ENCODE peak calls at places on chromosome 21, in five cellular contexts. One of them, this sample, is unnamed.
A peak's percentile ranks its signal among the peaks of the same experiment; 100 is the strongest.

GRCh38 chr21:31218830-31219608 is 125.0 kb downstream of the TIAM1 start:
- DNase-seq in activated CD4-positive, alpha-beta T cell treated with anti-CD3 and anti-CD28 coated beads for 36 hours: peak; percentile 30
- DNase-seq in SHP77 treated with DMSO at 0.1 percent for 48 hours: no peak
- DNase-seq in activated naive CD4-positive, alpha-beta T cell treated with anti-CD3 and anti-CD28 coated beads for 36 hours: peak; percentile 10
- DNase-seq in MCF 10A: peak; percentile 94
- DNase-seq in this sample: peak; percentile 22

GRCh38 chr21:46639489-46640386 is 4.3 kb downstream of the PRMT2 start:
- DNase-seq in activated CD4-positive, alpha-beta T cell treated with anti-CD3 and anti-CD28 coated beads for 36 hours: no peak
- DNase-seq in activated naive CD4-positive, alpha-beta T cell treated with anti-CD3 and anti-CD28 coated beads for 36 hours: no peak
- DNase-seq in SHP77 treated with DMSO at 0.1 percent for 48 hours: no peak
- DNase-seq in MCF 10A: peak; percentile 40
- DNase-seq in this sample: peak; percentile 31

GRCh38 chr21:29196021-29196663 is 65.7 kb downstream of the MAP3K7CL start:
- DNase-seq in activated CD4-positive, alpha-beta T cell treated with anti-CD3 and anti-CD28 coated beads for 36 hours: peak; percentile 85
- DNase-seq in activated naive CD4-positive, alpha-beta T cell treated with anti-CD3 and anti-CD28 coated beads for 36 hours: peak; percentile 91
- DNase-seq in MCF 10A: peak; percentile 94
- DNase-seq in SHP77 treated with DMSO at 0.1 percent for 48 hours: no peak
- DNase-seq in this sample: peak; percentile 83

GRCh38 chr21:45877160-45877438 is 104.5 kb upstream of the COL6A1 start:
- DNase-seq in SHP77 treated with DMSO at 0.1 percent for 48 hours: no peak
- DNase-seq in activated CD4-positive, alpha-beta T cell treated with anti-CD3 and anti-CD28 coated beads for 36 hours: no peak
- DNase-seq in MCF 10A: no peak
- DNase-seq in activated naive CD4-positive, alpha-beta T cell treated with anti-CD3 and anti-CD28 coated beads for 36 hours: no peak
- DNase-seq in this sample: no peak

GRCh38 chr21:36747815-36748381 is 49.0 kb downstream of the SIM2 start:
- DNase-seq in activated CD4-positive, alpha-beta T cell treated with anti-CD3 and anti-CD28 coated beads for 36 hours: peak; percentile 79
- DNase-seq in activated naive CD4-positive, alpha-beta T cell treated with anti-CD3 and anti-CD28 coated beads for 36 hours: peak; percentile 57
- DNase-seq in SHP77 treated with DMSO at 0.1 percent for 48 hours: no peak
- DNase-seq in MCF 10A: no peak
- DNase-seq in this sample: peak; percentile 65

GRCh38 chr21:45080639-45081414 is 6.4 kb downstream of the ADARB1 start:
- DNase-seq in activated naive CD4-positive, alpha-beta T cell treated with anti-CD3 and anti-CD28 coated beads for 36 hours: peak; percentile 64
- DNase-seq in MCF 10A: peak; percentile 11
- DNase-seq in SHP77 treated with DMSO at 0.1 percent for 48 hours: no peak
- DNase-seq in activated CD4-positive, alpha-beta T cell treated with anti-CD3 and anti-CD28 coated beads for 36 hours: peak; percentile 64
- DNase-seq in this sample: peak; percentile 60

GRCh38 chr21:42414928-42415769 is 11.4 kb downstream of the UBASH3A start:
- DNase-seq in MCF 10A: peak; percentile 92
- DNase-seq in activated CD4-positive, alpha-beta T cell treated with anti-CD3 and anti-CD28 coated beads for 36 hours: peak; percentile 99
- DNase-seq in SHP77 treated with DMSO at 0.1 percent for 48 hours: peak; percentile 7
- DNase-seq in activated naive CD4-positive, alpha-beta T cell treated with anti-CD3 and anti-CD28 coated beads for 36 hours: peak; percentile 99
- DNase-seq in this sample: peak; percentile 92

GRCh38 chr21:38229260-38229877 is 27.4 kb upstream of the KCNJ15 start:
- DNase-seq in MCF 10A: peak; percentile 40
- DNase-seq in activated CD4-positive, alpha-beta T cell treated with anti-CD3 and anti-CD28 coated beads for 36 hours: no peak
- DNase-seq in activated naive CD4-positive, alpha-beta T cell treated with anti-CD3 and anti-CD28 coated beads for 36 hours: no peak
- DNase-seq in SHP77 treated with DMSO at 0.1 percent for 48 hours: no peak
- DNase-seq in this sample: no peak

GRCh38 chr21:33314096-33314495 is 10.7 kb upstream of the IFNAR1 start:
- DNase-seq in activated CD4-positive, alpha-beta T cell treated with anti-CD3 and anti-CD28 coated beads for 36 hours: no peak
- DNase-seq in MCF 10A: no peak
- DNase-seq in activated naive CD4-positive, alpha-beta T cell treated with anti-CD3 and anti-CD28 coated beads for 36 hours: no peak
- DNase-seq in SHP77 treated with DMSO at 0.1 percent for 48 hours: no peak
- DNase-seq in this sample: no peak

GRCh38 chr21:44478124-44478800 is 23.0 kb downstream of the LRRC3 start:
- DNase-seq in activated naive CD4-positive, alpha-beta T cell treated with anti-CD3 and anti-CD28 coated beads for 36 hours: no peak
- DNase-seq in activated CD4-positive, alpha-beta T cell treated with anti-CD3 and anti-CD28 coated beads for 36 hours: no peak
- DNase-seq in MCF 10A: no peak
- DNase-seq in SHP77 treated with DMSO at 0.1 percent for 48 hours: no peak
- DNase-seq in this sample: no peak

GRCh38 chr21:46194374-46195334 is 10.4 kb upstream of the SPATC1L start:
- DNase-seq in SHP77 treated with DMSO at 0.1 percent for 48 hours: no peak
- DNase-seq in activated CD4-positive, alpha-beta T cell treated with anti-CD3 and anti-CD28 coated beads for 36 hours: no peak
- DNase-seq in activated naive CD4-positive, alpha-beta T cell treated with anti-CD3 and anti-CD28 coated beads for 36 hours: no peak
- DNase-seq in MCF 10A: no peak
- DNase-seq in this sample: no peak

GRCh38 chr21:24894324-24894723 is 713.0 kb downstream of the MRPL39 start:
- DNase-seq in activated CD4-positive, alpha-beta T cell treated with anti-CD3 and anti-CD28 coated beads for 36 hours: no peak
- DNase-seq in SHP77 treated with DMSO at 0.1 percent for 48 hours: no peak
- DNase-seq in activated naive CD4-positive, alpha-beta T cell treated with anti-CD3 and anti-CD28 coated beads for 36 hours: no peak
- DNase-seq in MCF 10A: no peak
- DNase-seq in this sample: no peak

GRCh38 chr21:44640761-44641160 is 3.6 kb downstream of the KRTAP10-10 start:
- DNase-seq in activated CD4-positive, alpha-beta T cell treated with anti-CD3 and anti-CD28 coated beads for 36 hours: no peak
- DNase-seq in MCF 10A: no peak
- DNase-seq in activated naive CD4-positive, alpha-beta T cell treated with anti-CD3 and anti-CD28 coated beads for 36 hours: no peak
- DNase-seq in SHP77 treated with DMSO at 0.1 percent for 48 hours: no peak
- DNase-seq in this sample: no peak

GRCh38 chr21:45078371-45078770 is 4.0 kb downstream of the ADARB1 start:
- DNase-seq in activated CD4-positive, alpha-beta T cell treated with anti-CD3 and anti-CD28 coated beads for 36 hours: peak; percentile 22
- DNase-seq in activated naive CD4-positive, alpha-beta T cell treated with anti-CD3 and anti-CD28 coated beads for 36 hours: no peak
- DNase-seq in SHP77 treated with DMSO at 0.1 percent for 48 hours: no peak
- DNase-seq in MCF 10A: no peak
- DNase-seq in this sample: no peak

GRCh38 chr21:36710729-36711048 is 11.8 kb downstream of the SIM2 start:
- DNase-seq in activated naive CD4-positive, alpha-beta T cell treated with anti-CD3 and anti-CD28 coated beads for 36 hours: no peak
- DNase-seq in SHP77 treated with DMSO at 0.1 percent for 48 hours: no peak
- DNase-seq in MCF 10A: no peak
- DNase-seq in activated CD4-positive, alpha-beta T cell treated with anti-CD3 and anti-CD28 coated beads for 36 hours: peak; percentile 23
- DNase-seq in this sample: no peak

GRCh38 chr21:42654179-42654912 is 925 bp downstream of the PDE9A start:
- DNase-seq in MCF 10A: no peak
- DNase-seq in activated naive CD4-positive, alpha-beta T cell treated with anti-CD3 and anti-CD28 coated beads for 36 hours: peak; percentile 44
- DNase-seq in SHP77 treated with DMSO at 0.1 percent for 48 hours: no peak
- DNase-seq in activated CD4-positive, alpha-beta T cell treated with anti-CD3 and anti-CD28 coated beads for 36 hours: peak; percentile 36
- DNase-seq in this sample: peak; percentile 52

GRCh38 chr21:41396452-41397107 is 29.5 kb upstream of the MX1 start:
- DNase-seq in MCF 10A: peak; percentile 66
- DNase-seq in activated naive CD4-positive, alpha-beta T cell treated with anti-CD3 and anti-CD28 coated beads for 36 hours: no peak
- DNase-seq in SHP77 treated with DMSO at 0.1 percent for 48 hours: no peak
- DNase-seq in activated CD4-positive, alpha-beta T cell treated with anti-CD3 and anti-CD28 coated beads for 36 hours: no peak
- DNase-seq in this sample: no peak

GRCh38 chr21:38643404-38644023 is 145.2 kb upstream of the ERG start:
- DNase-seq in MCF 10A: no peak
- DNase-seq in activated naive CD4-positive, alpha-beta T cell treated with anti-CD3 and anti-CD28 coated beads for 36 hours: no peak
- DNase-seq in SHP77 treated with DMSO at 0.1 percent for 48 hours: no peak
- DNase-seq in activated CD4-positive, alpha-beta T cell treated with anti-CD3 and anti-CD28 coated beads for 36 hours: no peak
- DNase-seq in this sample: no peak

GRCh38 chr21:26136686-26137085 is 33.9 kb downstream of the APP start:
- DNase-seq in activated naive CD4-positive, alpha-beta T cell treated with anti-CD3 and anti-CD28 coated beads for 36 hours: no peak
- DNase-seq in activated CD4-positive, alpha-beta T cell treated with anti-CD3 and anti-CD28 coated beads for 36 hours: peak; percentile 25
- DNase-seq in MCF 10A: no peak
- DNase-seq in SHP77 treated with DMSO at 0.1 percent for 48 hours: no peak
- DNase-seq in this sample: no peak

GRCh38 chr21:38787461-38788274 is 18.1 kb upstream of the ETS2 start:
- DNase-seq in activated naive CD4-positive, alpha-beta T cell treated with anti-CD3 and anti-CD28 coated beads for 36 hours: no peak
- DNase-seq in SHP77 treated with DMSO at 0.1 percent for 48 hours: peak; percentile 74
- DNase-seq in MCF 10A: peak; percentile 97
- DNase-seq in activated CD4-positive, alpha-beta T cell treated with anti-CD3 and anti-CD28 coated beads for 36 hours: peak; percentile 24
- DNase-seq in this sample: peak; percentile 99

This sample was measured in SW480.